ENCODE peak calls at places on chromosomes 13 and 19, in five cellular contexts. Q is K562, V is GM23338, G is fibroblast of lung, T is hepatocyte. N is an unnamed sample.

GRCh38 chr13:97977376-97977705 is 23.9 kb downstream of the IPO5 start:
- DNase-seq in Q (peak; percentile 5), T (no peak), V (no peak), G (peak; percentile 28), N (no peak)

GRCh38 chr13:99351772-99352171 is 44.6 kb upstream of the GPR183 start:
- DNase-seq in Q (no peak), G (no peak), V (no peak), T (no peak), N (no peak)

GRCh38 chr19:50477751-50478515 is 1.3 kb upstream of the GARIN5A start:
- DNase-seq in V (no peak), G (no peak), T (no peak), Q (no peak), N (no peak)

GRCh38 chr19:16876904-16877361 is 11.9 kb upstream of the F2RL3 start:
- DNase-seq in G (no peak), T (no peak), V (no peak), Q (no peak), N (peak; percentile 12)

GRCh38 chr13:25300861-25301346 is 521 bp upstream of the NUP58 start:
- DNase-seq in Q (no peak), G (no peak), V (peak; percentile 48), T (no peak), N (no peak)

GRCh38 chr19:34480971-34481821 is at the start of gene WTIP:
- DNase-seq in Q (no peak), G (peak; percentile 87), V (peak; percentile 89), T (peak; percentile 92), N (no peak)

GRCh38 chr19:6216996-6217751 is 62.6 kb downstream of the MLLT1 start:
- DNase-seq in Q (peak; percentile 79), G (peak; percentile 45), T (peak; percentile 93), V (peak; percentile 89), N (no peak)

GRCh38 chr13:63396746-63397145 is 1981.1 kb upstream of the PCDH20 start:
- DNase-seq in G (no peak), T (no peak), V (no peak), Q (no peak), N (no peak)

GRCh38 chr13:25770601-25771000 is 281.2 kb downstream of the SHISA2 start:
- DNase-seq in V (no peak), T (no peak), G (no peak), Q (no peak), N (no peak)

GRCh38 chr19:48685583-48685982 is 10.2 kb upstream of the FUT2 start:
- DNase-seq in T (peak; percentile 35), V (no peak), G (no peak), Q (peak; percentile 29), N (no peak)

GRCh38 chr13:20263393-20264044 is 31.4 kb upstream of the GJB6 start:
- DNase-seq in T (peak; percentile 32), G (no peak), V (no peak), Q (no peak), N (no peak)

GRCh38 chr13:97339989-97340361 is 94.0 kb upstream of the RAP2A start:
- DNase-seq in Q (no peak), G (no peak), T (no peak), V (no peak), N (no peak)

GRCh38 chr13:44401577-44401976 is 28.0 kb downstream of the SERP2 start:
- DNase-seq in Q (no peak), G (no peak), V (no peak), T (no peak), N (no peak)

GRCh38 chr13:27406178-27406939 is 18.1 kb upstream of the GTF3A start:
- DNase-seq in V (peak; percentile 27), T (peak; percentile 48), Q (peak; percentile 47), G (peak; percentile 58), N (peak; percentile 68)

GRCh38 chr19:14614099-14614412 is 31.2 kb downstream of the CLEC17A start:
- DNase-seq in Q (peak; percentile 22), G (no peak), V (no peak), T (no peak), N (peak; percentile 41)

GRCh38 chr13:113742000-113742441 is 17.0 kb upstream of the TMEM255B start:
- DNase-seq in T (peak; percentile 79), Q (peak; percentile 50), V (peak; percentile 62), G (peak; percentile 78), N (no peak)

GRCh38 chr19:55640043-55640576 is 692 bp upstream of the ZNF580 start:
- DNase-seq in V (peak; percentile 75), G (peak; percentile 75), T (no peak), Q (peak; percentile 81), N (peak; percentile 41)

GRCh38 chr19:9857920-9858746 is 23.0 kb downstream of the PIN1 start:
- DNase-seq in T (no peak), G (no peak), V (no peak), Q (peak; percentile 43), N (peak; percentile 16)

GRCh38 chr13:113445791-113446487 is 7.3 kb downstream of the ADPRHL1 start:
- DNase-seq in G (peak; percentile 30), Q (no peak), V (no peak), T (no peak), N (peak; percentile 91)

GRCh38 chr13:114054269-114054668 is 78.2 kb downstream of the RASA3 start:
- DNase-seq in T (no peak), V (no peak), Q (peak; percentile 62), G (no peak), N (no peak)

GRCh38 chr19:19262190-19263057 is 10.7 kb downstream of the TM6SF2 start:
- DNase-seq in Q (no peak), G (no peak), V (peak; percentile 82), T (no peak), N (no peak)

GRCh38 chr19:1400281-1401137 is 833 bp downstream of the GAMT start:
- DNase-seq in T (peak; percentile 82), Q (peak; percentile 77), V (no peak), G (no peak), N (no peak)

GRCh38 chr13:36981156-36981743 is 17.9 kb downstream of the ALG5 start:
- DNase-seq in Q (peak; percentile 16), V (peak; percentile 56), G (peak; percentile 82), T (peak; percentile 55), N (peak; percentile 76)

GRCh38 chr13:36973621-36974268 is 25.4 kb downstream of the ALG5 start:
- DNase-seq in G (no peak), V (no peak), T (no peak), Q (no peak), N (peak; percentile 58)

GRCh38 chr19:50558039-50558438 is 10.2 kb downstream of the LRRC4B start:
- DNase-seq in V (no peak), Q (no peak), T (no peak), G (no peak), N (no peak)

GRCh38 chr13:99686944-99687382 is 185.7 kb downstream of the TM9SF2 start:
- DNase-seq in Q (peak; percentile 45), V (peak; percentile 98), G (no peak), T (peak; percentile 33), N (no peak)

GRCh38 chr19:49949735-49950589 is 11.0 kb downstream of the SIGLEC11 start:
- DNase-seq in Q (peak; percentile 16), V (no peak), T (no peak), G (no peak), N (no peak)

GRCh38 chr13:102651392-102651791 is 43.5 kb downstream of the METTL21C start:
- DNase-seq in Q (no peak), T (peak; percentile 7), V (no peak), G (peak; percentile 65), N (no peak)

GRCh38 chr13:112976526-112976925 is 7.5 kb downstream of the MCF2L start:
- DNase-seq in V (no peak), T (no peak), G (no peak), Q (no peak), N (no peak)

GRCh38 chr19:44573647-44574046 is 39.7 kb upstream of the IGSF23 start:
- DNase-seq in G (peak; percentile 20), T (no peak), V (no peak), Q (peak; percentile 51), N (no peak)

GRCh38 chr19:33819875-33820781 is 23.5 kb downstream of the KCTD15 start:
- DNase-seq in G (peak; percentile 76), T (peak; percentile 74), Q (peak; percentile 76), V (peak; percentile 84), N (peak; percentile 54)

GRCh38 chr19:2867025-2867991 is at the start of gene ZNF556:
- DNase-seq in G (no peak), V (peak; percentile 7), Q (peak; percentile 45), T (no peak), N (peak; percentile 72)

GRCh38 chr13:62682788-62683187 is 1267.1 kb upstream of the PCDH20 start:
- DNase-seq in T (no peak), Q (no peak), G (peak; percentile 6), V (no peak), N (no peak)

GRCh38 chr13:31797154-31797775 is 57.9 kb downstream of the RXFP2 start:
- DNase-seq in G (peak; percentile 58), V (peak; percentile 63), T (peak; percentile 57), Q (peak; percentile 1), N (no peak)

GRCh38 chr19:47130589-47131168 is at the start of gene SAE1:
- DNase-seq in G (peak; percentile 99), T (peak; percentile 98), Q (peak; percentile 99), V (peak; percentile 100), N (peak; percentile 100)
- TF ChIP-seq CTCF in G (peak; percentile 32), T (peak; percentile 55), Q (peak; percentile 69), V (peak; percentile 66), N (peak; percentile 70)

DNA sequence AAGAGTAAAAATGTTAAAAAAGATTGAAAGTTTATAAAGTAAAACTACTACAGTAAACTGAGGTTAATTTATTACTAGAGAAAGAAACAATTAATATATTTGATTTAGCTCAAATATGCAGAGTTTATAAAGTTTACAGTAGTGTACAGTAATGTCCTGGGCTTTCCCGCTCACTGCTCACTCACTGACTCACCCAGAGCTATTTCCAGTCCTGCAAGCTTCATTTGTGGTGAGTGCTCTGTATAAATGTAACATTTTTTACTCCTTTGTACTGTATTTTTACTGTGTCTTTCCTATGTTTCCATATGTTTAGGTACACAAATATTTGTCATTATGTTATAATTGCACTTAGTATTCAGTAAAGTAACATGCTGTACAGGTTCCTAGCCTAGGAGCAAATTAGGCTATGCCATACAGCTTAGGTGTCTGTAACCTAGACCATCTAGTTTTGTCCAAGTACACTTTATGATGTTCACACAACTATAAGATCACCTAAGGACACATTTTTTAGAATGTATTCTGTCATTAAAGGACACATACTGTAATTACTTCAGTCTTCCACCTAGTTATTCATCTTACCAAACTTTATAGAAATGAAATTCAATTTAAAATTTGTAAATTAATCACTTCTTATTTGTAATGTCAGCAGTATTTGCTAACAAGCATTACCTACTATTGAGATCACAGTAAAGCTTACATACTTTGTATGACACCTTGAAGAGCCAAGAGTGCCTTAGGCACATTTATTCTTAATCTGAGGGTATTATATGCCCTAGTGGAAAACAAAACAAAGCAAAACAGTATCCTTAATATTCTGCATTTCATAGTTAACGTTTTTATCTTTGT is 683.4 kb downstream of the PCDH9 start:
- DNase-seq in T (no peak), Q (no peak), V (no peak), G (peak; percentile 36), N (no peak)
- H3K4me2 ChIP-seq in T (no peak overlapping the region), Q (no peak overlapping the region), V (no peak overlapping the region), G (no peak overlapping the region), N (no peak overlapping the region)

GRCh38 chr19:47633516-47633915 is 24.6 kb downstream of the BICRA start:
- DNase-seq in T (peak; percentile 40), G (no peak), V (no peak), Q (no peak), N (no peak)
- H4K20me1 ChIP-seq in T (peaks cover 33% of the 10 kb centered on the region), G (no peaks in the 10 kb centered on the region), V (peaks cover 41% of the 10 kb centered on the region), Q (peaks cover 10% of the 10 kb centered on the region), N (peaks cover 7% of the 10 kb centered on the region)

DNA sequence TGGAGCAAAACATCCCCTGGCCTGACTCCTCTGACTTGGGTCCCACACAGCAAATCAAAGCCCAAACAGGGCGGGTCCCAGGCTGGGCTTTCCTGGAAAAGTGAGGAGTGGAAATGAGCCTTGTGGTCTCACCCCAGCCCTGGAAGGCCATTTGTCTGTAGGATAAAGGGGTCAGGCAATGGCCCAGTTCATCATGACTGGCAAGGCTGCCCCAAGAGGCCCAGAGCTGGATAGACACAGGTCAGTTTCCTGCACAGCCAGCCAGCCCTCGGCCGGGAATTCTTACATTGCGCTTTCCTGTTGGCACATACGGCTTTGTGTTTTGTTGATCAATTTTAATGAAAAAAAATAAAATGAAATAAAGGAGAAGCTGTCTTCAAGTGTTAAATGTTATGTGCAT is 174.3 kb downstream of the TSHZ3 start:
- DNase-seq in G (no peak), V (no peak), Q (no peak), T (no peak), N (no peak)
- TF ChIP-seq CTCF in G (no peak), V (no peak), Q (no peak), T (no peak), N (no peak)

N was measured in OCI-LY7.